ENCODE peak calls at places on chromosomes 13 and 19, in six cellular contexts. V is fibroblast of the aortic adventitia, R is activated B cell treated with CpG ODN at 0.5 μM for 24 hours, C is heart right ventricle, K is fibroblast of lung, A is mesothelial cell of epicardium. W is an unnamed sample.

GRCh38 chr19:38683393-38684077 is 36.1 kb downstream of the ACTN4 start:
- DNase-seq in V (peak; percentile 88), R (peak; percentile 34), C (peak; percentile 54), K (peak; percentile 97), A (peak; percentile 69), W (no peak)

GRCh38 chr13:99805361-99805760 is 166.2 kb downstream of the ZIC5 start:
- DNase-seq in V (no peak), R (no peak), C (no peak), K (no peak), A (no peak), W (no peak)

GRCh38 chr19:4584670-4585460 is 25.4 kb upstream of the SEMA6B start:
- DNase-seq in V (no peak), R (no peak), C (no peak), K (no peak), A (no peak), W (peak; percentile 47)

GRCh38 chr13:66313408-66313807 is 916.7 kb downstream of the PCDH9 start:
- DNase-seq in V (peak; percentile 34), R (no peak), C (no peak), K (peak; percentile 47), A (no peak), W (no peak)

GRCh38 chr19:7772752-7773291 is 9.8 kb downstream of the CLEC4M start:
- DNase-seq in V (no peak), R (no peak), C (no peak), K (peak; percentile 60), A (no peak), W (no peak)

GRCh38 chr13:38993381-38993780 is 2.8 kb upstream of the STOML3 start:
- DNase-seq in V (no peak), R (no peak), C (no peak), K (no peak), A (no peak), W (no peak)

GRCh38 chr13:41177616-41178015 is 16.8 kb downstream of the KBTBD7 start:
- DNase-seq in V (no peak), R (no peak), C (no peak), K (no peak), A (no peak), W (no peak)

GRCh38 chr13:97342936-97343335 is 91.0 kb upstream of the RAP2A start:
- DNase-seq in V (no peak), R (no peak), C (no peak), K (no peak), A (no peak), W (no peak)

GRCh38 chr13:48896312-48896711 is 79.4 kb upstream of the FNDC3A start:
- DNase-seq in V (peak; percentile 39), R (no peak), C (no peak), K (peak; percentile 68), A (no peak), W (no peak)

GRCh38 chr13:29958476-29958875 is 108.1 kb upstream of the UBL3 start:
- DNase-seq in V (no peak), R (no peak), C (no peak), K (no peak), A (no peak), W (no peak)

GRCh38 chr13:25493930-25494707 is 122.3 kb downstream of the ATP8A2 start:
- DNase-seq in V (no peak), R (no peak), C (no peak), K (no peak), A (no peak), W (no peak)

GRCh38 chr13:65724261-65724660 is 1505.9 kb downstream of the PCDH9 start:
- DNase-seq in V (peak; percentile 50), R (no peak), C (no peak), K (peak; percentile 73), A (no peak), W (no peak)

GRCh38 chr13:23679214-23679613 is 109.0 kb downstream of the TNFRSF19 start:
- DNase-seq in V (no peak), R (no peak), C (no peak), K (peak; percentile 88), A (no peak), W (no peak)

GRCh38 chr13:53138369-53139036 is 109.9 kb downstream of the OLFM4 start:
- DNase-seq in V (no peak), R (no peak), C (no peak), K (no peak), A (no peak), W (no peak)

GRCh38 chr19:49445997-49446396 is 4.7 kb upstream of the SLC17A7 start:
- DNase-seq in V (no peak), R (no peak), C (no peak), K (no peak), A (no peak), W (no peak)
- TF ChIP-seq CTCF in V (no peak), R (no peak), C (no peak), K (no peak), A (no peak), W (no peak)

GRCh38 chr19:52464798-52465470 is 11.6 kb downstream of the ZNF578 start:
- DNase-seq in V (no peak), R (no peak), C (no peak), K (no peak), A (no peak), W (peak; percentile 29)
- TF ChIP-seq CTCF in V (no peak), R (no peak), C (no peak), K (no peak), A (no peak), W (peak; percentile 60)

DNA sequence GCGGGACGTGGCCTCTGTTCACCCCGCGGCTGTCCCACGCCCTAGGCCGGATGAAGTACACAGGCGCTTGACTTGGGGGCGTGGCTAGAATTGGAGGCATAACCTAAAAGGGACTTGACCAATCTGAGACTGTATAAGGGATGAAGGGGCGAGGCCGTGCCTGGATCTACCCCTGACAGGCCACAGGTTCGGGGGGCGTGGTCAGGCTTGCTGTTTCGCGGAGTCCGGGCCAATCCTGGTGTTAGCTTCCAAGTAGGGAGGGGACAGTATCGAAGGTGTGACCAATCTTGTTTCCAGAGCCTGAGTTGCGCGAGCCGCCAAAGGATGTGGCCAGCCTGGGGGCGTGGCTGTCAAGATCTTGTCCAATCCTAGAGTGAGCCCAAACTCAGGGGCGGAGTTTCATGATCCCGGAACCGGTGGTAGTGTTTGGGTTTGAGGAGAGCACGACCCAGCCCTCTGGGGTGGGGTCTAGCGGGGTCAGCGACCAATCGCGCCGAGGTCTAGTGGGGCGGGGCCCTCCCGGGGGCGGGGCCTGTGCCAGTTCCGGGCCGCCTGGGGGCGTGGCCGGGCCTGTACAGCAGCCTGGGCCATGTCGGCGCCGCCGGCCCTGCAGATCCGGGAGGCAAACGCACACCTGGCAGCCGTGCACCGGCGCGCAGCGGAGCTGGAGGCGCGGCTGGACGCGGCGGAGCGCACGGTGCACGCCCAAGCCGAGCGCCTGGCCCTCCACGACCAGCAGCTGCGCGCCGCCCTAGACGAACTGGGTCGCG is at the start of gene VMAC:
- DNase-seq in V (peak; percentile 100), R (peak; percentile 100), C (peak; percentile 100), K (peak; percentile 100), A (peak; percentile 97), W (peak; percentile 98)
- TF ChIP-seq CTCF in V (no peak), R (no peak), C (no peak), K (no peak), A (no peak), W (no peak)

GRCh38 chr13:51041126-51041525 is 69.9 kb downstream of the C13orf42 start:
- DNase-seq in V (no peak), R (no peak), C (no peak), K (no peak), A (no peak), W (no peak)

GRCh38 chr13:51041710-51042109 is 69.4 kb downstream of the C13orf42 start:
- DNase-seq in V (no peak), R (no peak), C (no peak), K (no peak), A (no peak), W (no peak)

GRCh38 chr13:51045450-51045849 is 65.6 kb downstream of the C13orf42 start:
- DNase-seq in V (no peak), R (no peak), C (no peak), K (no peak), A (peak; percentile 29), W (no peak)

GRCh38 chr13:51047434-51048165 is 63.5 kb downstream of the C13orf42 start:
- DNase-seq in V (no peak), R (no peak), C (no peak), K (no peak), A (no peak), W (no peak)

DNA sequence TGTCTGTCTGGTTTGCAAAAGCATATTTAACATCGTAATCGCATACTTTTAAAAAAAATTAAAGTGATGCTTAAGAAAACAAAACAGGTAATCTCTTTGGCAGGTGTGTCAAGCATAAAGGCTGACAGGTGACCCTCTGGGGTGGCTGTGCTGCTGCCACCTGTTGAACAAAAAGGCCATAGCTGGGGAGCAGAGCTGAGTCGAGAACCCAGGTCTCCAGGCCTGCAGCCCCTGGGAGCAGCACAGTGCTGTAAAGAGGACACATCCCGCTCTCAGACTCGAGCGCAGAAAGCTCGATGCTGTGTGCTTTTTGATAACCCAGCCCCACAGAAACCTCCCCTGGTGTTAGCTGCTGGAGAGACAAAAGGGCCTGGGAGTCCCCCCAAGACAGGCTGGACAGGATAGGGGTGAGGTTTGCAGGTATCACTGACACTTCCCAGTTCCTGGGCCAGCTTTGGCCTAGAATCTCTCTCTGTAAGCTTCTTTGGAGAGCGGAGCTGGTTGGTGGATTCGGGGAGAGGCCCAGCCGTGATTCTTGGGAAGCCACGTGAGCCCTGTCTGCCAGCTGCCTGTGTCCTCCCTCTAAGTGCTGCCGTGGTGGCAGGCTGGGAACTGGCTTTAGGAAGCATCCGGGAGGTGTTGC is 66.9 kb downstream of the C13orf42 start:
- DNase-seq in V (no peak), R (no peak), C (no peak), K (no peak), A (peak; percentile 11), W (no peak)
- TF ChIP-seq CTCF in V (no peak), R (no peak), C (no peak), K (no peak), A (no peak), W (no peak)